ENCODE peak calls at places on chromosomes 16 and 17, in five cellular contexts. V is kidney epithelial cell; H is mesendoderm; D is neuronal stem cell; A is CD8-positive, alpha-beta T cell. O is an unnamed sample.

GRCh38 chr17:47352848-47353247 is 29.1 kb downstream of the EFCAB13 start:
- DNase-seq in V (no peak), A (no peak), H (no peak), D (no peak), O (no peak)

GRCh38 chr17:58352018-58352842 is at the start of gene SUPT4H1:
- DNase-seq in A (peak; percentile 89), V (peak; percentile 70), H (peak; percentile 98), D (peak; percentile 91), O (peak; percentile 92)

GRCh38 chr17:76076765-76077581 is 2.0 kb upstream of the ZACN start:
- DNase-seq in D (no peak), V (no peak), A (peak; percentile 27), H (no peak), O (no peak)

GRCh38 chr16:72947379-72948237 is 100.3 kb downstream of the ZFHX3 start:
- DNase-seq in H (no peak), D (peak; percentile 61), V (no peak), A (no peak), O (no peak)

GRCh38 chr16:60091076-60091475 is 1357.0 kb upstream of the GOT2 start:
- DNase-seq in V (no peak), A (no peak), D (no peak), H (no peak), O (no peak)

GRCh38 chr16:84383106-84383505 is 14.8 kb downstream of the ATP2C2 start:
- DNase-seq in H (no peak), V (no peak), D (no peak), A (no peak), O (no peak)

GRCh38 chr16:51159296-51159695 is 8.2 kb upstream of the SALL1 start:
- DNase-seq in H (no peak), D (no peak), A (no peak), V (no peak), O (no peak)

GRCh38 chr16:72138064-72138572 is 33.8 kb downstream of the PMFBP1 start:
- DNase-seq in V (no peak), A (no peak), D (no peak), H (no peak), O (no peak)

GRCh38 chr17:11882716-11883115 is 114.6 kb downstream of the ZNF18 start:
- DNase-seq in A (no peak), V (no peak), D (no peak), H (no peak), O (no peak)

GRCh38 chr16:11312718-11313492 is 31.8 kb upstream of the PRM1 start:
- DNase-seq in D (no peak), H (peak; percentile 86), V (no peak), A (no peak), O (peak; percentile 77)

GRCh38 chr17:45923511-45924268 is 29.3 kb downstream of the MAPT start:
- DNase-seq in A (no peak), D (no peak), V (no peak), H (no peak), O (peak; percentile 58)

GRCh38 chr16:28192811-28193529 is 18.8 kb downstream of the XPO6 start:
- DNase-seq in D (no peak), H (no peak), A (peak; percentile 67), V (no peak), O (no peak)

GRCh38 chr16:60261425-60261824 is 1527.3 kb upstream of the GOT2 start:
- DNase-seq in V (no peak), D (no peak), H (peak; percentile 81), A (no peak), O (no peak)

GRCh38 chr16:31833047-31833446 is 40.6 kb upstream of the ZNF267 start:
- DNase-seq in A (no peak), D (no peak), V (no peak), H (no peak), O (no peak)

GRCh38 chr16:85462405-85463227 is 150.5 kb upstream of the GSE1 start:
- DNase-seq in D (peak; percentile 49), V (no peak), A (no peak), H (peak; percentile 57), O (no peak)

GRCh38 chr16:17224859-17225258 is 245.9 kb downstream of the XYLT1 start:
- DNase-seq in H (no peak), A (peak; percentile 11), D (no peak), V (no peak), O (peak; percentile 94)

GRCh38 chr16:80670170-80670865 is 129.5 kb downstream of the DYNLRB2 start:
- DNase-seq in V (no peak), D (no peak), H (no peak), A (no peak), O (no peak)

DNA sequence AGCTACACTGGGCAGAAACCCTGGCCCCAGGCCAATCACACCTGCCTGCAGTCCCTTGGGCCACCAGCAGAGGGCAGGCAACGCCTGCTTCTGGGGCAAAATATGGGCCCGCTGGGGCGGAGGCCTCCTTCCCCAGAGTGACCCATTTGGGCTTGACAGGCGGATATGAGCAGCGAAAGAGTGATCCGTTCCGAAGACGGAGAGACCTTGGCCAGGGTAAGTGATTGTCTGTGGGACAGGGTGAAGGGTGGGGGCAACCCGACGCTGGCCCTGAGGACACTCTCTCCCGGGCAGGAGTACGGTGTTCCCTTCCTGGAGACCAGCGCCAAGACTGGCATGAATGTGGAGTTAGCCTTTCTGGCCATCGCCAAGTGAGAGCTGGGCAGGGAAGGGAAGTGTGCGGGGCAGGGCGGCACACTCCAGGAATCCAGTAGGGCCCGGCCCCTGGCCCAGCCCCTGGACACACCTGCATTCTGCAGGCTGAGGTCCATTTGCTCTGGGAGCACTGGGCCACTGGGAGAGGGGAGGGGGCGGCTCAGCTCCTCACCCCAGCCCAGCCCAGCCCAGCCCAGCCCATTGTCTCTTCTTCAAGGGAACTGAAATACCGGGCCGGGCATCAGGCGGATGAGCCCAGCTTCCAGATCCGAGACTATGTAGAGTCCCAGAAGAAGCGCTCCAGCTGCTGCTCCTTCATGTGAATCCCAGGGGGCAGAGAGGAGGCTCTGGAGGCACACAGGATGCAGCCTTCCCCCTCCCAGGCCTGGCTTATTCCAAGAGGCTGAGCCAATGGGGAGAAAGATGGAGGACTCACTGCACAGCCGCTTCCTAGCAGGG is 3.5 kb upstream of the NHERF1 start:
- DNase-seq in A (peak; percentile 77), D (peak; percentile 76), V (no peak), H (peak; percentile 93), O (peak; percentile 56)
- H3K4me3 ChIP-seq in A (no peak overlapping the region), D (peak overlapping the region; percentile 31), V (no peak overlapping the region), H (no peak overlapping the region), O (peak overlapping the region; percentile 24)

DNA sequence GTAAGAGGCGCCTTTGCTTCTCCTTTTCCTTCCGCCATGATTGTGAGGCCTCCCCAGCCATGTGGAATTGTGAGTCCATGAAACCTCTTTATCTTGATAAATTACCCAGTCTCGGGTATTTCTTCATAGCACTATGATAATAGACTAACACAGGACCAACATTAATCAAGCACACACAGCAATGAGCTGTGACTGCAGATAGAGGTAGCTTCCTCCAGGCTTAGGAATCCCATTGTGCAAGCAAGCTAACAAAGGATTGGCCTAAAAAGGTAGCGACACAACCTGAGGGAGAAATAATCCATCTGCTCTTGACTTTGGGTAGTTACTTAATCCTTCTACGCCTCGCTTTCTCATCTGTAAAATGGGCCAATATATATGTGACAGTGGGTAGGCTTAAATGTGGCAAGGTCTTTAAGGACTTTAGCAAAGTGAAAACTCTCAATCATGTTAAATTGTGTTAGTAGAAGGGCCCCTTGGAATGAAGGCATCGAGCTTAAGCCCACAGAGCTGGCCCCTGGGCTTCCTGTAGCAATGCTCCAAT is 393.6 kb downstream of the SOX9 start:
- DNase-seq in D (no peak), H (no peak), A (no peak), V (no peak), O (no peak)
- H3K4me3 ChIP-seq in D (no peak overlapping the region), H (no peak overlapping the region), A (no peak overlapping the region), V (no peak overlapping the region), O (no peak overlapping the region)

GRCh38 chr17:63154586-63155244 is 188.7 kb downstream of the TANC2 start:
- DNase-seq in D (no peak), H (no peak), A (no peak), V (no peak), O (no peak)

GRCh38 chr17:63150466-63150865 is 184.4 kb downstream of the TANC2 start:
- DNase-seq in A (no peak), V (no peak), H (no peak), D (no peak), O (no peak)

GRCh38 chr17:63150994-63151464 is 185.0 kb downstream of the TANC2 start:
- DNase-seq in V (no peak), A (no peak), H (peak; percentile 18), D (peak; percentile 38), O (peak; percentile 55)

GRCh38 chr17:63153488-63153887 is 187.5 kb downstream of the TANC2 start:
- DNase-seq in A (no peak), V (no peak), D (no peak), H (no peak), O (no peak)

DNA sequence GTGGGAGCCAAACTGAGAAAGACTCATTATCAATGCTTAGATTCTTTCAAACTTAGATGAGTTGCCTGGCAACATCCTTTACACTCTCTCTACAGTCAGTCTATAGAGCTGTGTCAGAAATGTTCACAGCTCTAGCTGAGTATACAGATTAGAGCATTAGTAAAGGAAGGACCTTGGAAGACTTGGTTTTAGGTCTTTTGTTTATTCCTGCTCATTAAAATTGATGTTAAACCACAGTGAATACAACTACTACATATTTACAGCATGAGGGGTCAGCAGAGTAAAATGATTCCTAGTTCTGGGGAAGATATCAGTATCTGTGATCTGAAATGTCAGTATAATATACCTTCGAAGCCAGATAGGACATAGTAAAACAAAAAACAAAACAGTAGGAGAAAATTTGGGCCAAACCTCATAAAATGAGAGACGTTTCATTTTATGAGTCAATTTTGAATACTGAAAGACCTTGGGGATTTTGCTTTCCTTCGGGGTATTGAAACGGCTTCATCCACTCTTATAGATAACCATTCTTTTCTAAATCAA is 186.0 kb downstream of the TANC2 start:
- DNase-seq in D (peak; percentile 38), A (no peak), V (no peak), H (peak; percentile 76), O (peak; percentile 18)
- H3K4me3 ChIP-seq in D (no peak overlapping the region), A (no peak overlapping the region), V (no peak overlapping the region), H (no peak overlapping the region), O (no peak overlapping the region)

GRCh38 chr16:20638711-20639335 is 58.7 kb downstream of the ACSM1 start:
- DNase-seq in A (no peak), D (no peak), V (no peak), H (no peak), O (no peak)
- H3K4me3 ChIP-seq in A (no peak overlapping the region), D (no peak overlapping the region), V (no peak overlapping the region), H (no peak overlapping the region), O (no peak overlapping the region)

GRCh38 chr17:41957058-41957868 is 9.3 kb upstream of the CNP start:
- DNase-seq in D (no peak), A (no peak), H (peak; percentile 75), V (no peak), O (peak; percentile 64)

GRCh38 chr17:41959336-41960095 is 7.1 kb upstream of the CNP start:
- DNase-seq in V (no peak), A (no peak), H (peak; percentile 91), D (peak; percentile 37), O (peak; percentile 59)

GRCh38 chr17:41956522-41956921 is 10.1 kb upstream of the CNP start:
- DNase-seq in D (no peak), V (no peak), A (no peak), H (peak; percentile 41), O (no peak)

GRCh38 chr17:41959030-41959335 is 7.6 kb upstream of the CNP start:
- DNase-seq in V (no peak), D (no peak), A (no peak), H (no peak), O (no peak)

GRCh38 chr17:41957869-41958231 is 8.7 kb upstream of the CNP start:
- DNase-seq in V (no peak), A (no peak), D (no peak), H (no peak), O (no peak)
- H3K4me3 ChIP-seq in V (no peak overlapping the region), A (no peak overlapping the region), D (no peak overlapping the region), H (no peak overlapping the region), O (no peak overlapping the region)

O was measured in AG10803.